ENCODE peak calls at places on chromosomes 3 and 15, in ten cellular contexts. X, K, E, Z, T, Y, A, F, N and S are unnamed samples.

GRCh38 chr15:40274350-40275274 is 8.3 kb downstream of the ANKRD63 start:
- DNase-seq in X (peak; percentile 96), K (peak; percentile 84), E (peak; percentile 85), Z (peak; percentile 88), T (peak; percentile 70), Y (peak; percentile 90), A (peak; percentile 87), F (peak; percentile 77), N (peak; percentile 91), S (peak; percentile 60)

GRCh38 chr3:120177907-120178306 is 83.7 kb upstream of the GSK3B start:
- DNase-seq in X (no peak), K (no peak), E (no peak), Z (peak; percentile 21), T (no peak), Y (no peak), A (peak; percentile 58), F (no peak), N (peak; percentile 18), S (no peak)

GRCh38 chr15:81887913-81888312 is 157.9 kb downstream of the MEX3B start:
- DNase-seq in X (no peak), K (no peak), E (no peak), Z (peak; percentile 44), T (peak; percentile 73), Y (no peak), A (no peak), F (no peak), N (peak; percentile 47), S (peak; percentile 54)

GRCh38 chr3:87674397-87675161 is 384.2 kb downstream of the CGGBP1 start:
- DNase-seq in X (no peak), K (no peak), E (no peak), Z (no peak), T (no peak), Y (no peak), A (no peak), F (no peak), N (no peak), S (no peak)

GRCh38 chr3:65883614-65884013 is 155.1 kb downstream of the MAGI1 start:
- DNase-seq in X (no peak), K (peak; percentile 41), E (no peak), Z (peak; percentile 23), T (no peak), Y (no peak), A (no peak), F (no peak), N (peak; percentile 42), S (no peak)

GRCh38 chr3:68306571-68306970 is 625.8 kb downstream of the TAFA4 start:
- DNase-seq in X (no peak), K (peak; percentile 15), E (no peak), Z (peak; percentile 3), T (no peak), Y (no peak), A (peak; percentile 32), F (no peak), N (no peak), S (no peak)

GRCh38 chr3:136989781-136990524 is 32.2 kb downstream of the IL20RB start:
- DNase-seq in X (no peak), K (no peak), E (no peak), Z (no peak), T (no peak), Y (no peak), A (no peak), F (no peak), N (no peak), S (no peak)

GRCh38 chr15:69014454-69014853 is at the start of gene NOX5:
- DNase-seq in X (no peak), K (no peak), E (no peak), Z (peak; percentile 67), T (no peak), Y (no peak), A (no peak), F (no peak), N (no peak), S (peak; percentile 67)

GRCh38 chr3:98979296-98979695 is 77.8 kb upstream of the DCBLD2 start:
- DNase-seq in X (no peak), K (no peak), E (no peak), Z (no peak), T (no peak), Y (no peak), A (no peak), F (no peak), N (no peak), S (no peak)

GRCh38 chr3:25783661-25784512 is 644 bp upstream of the NGLY1 start:
- DNase-seq in X (peak; percentile 95), K (peak; percentile 66), E (peak; percentile 65), Z (peak; percentile 31), T (peak; percentile 32), Y (no peak), A (peak; percentile 86), F (peak; percentile 67), N (peak; percentile 62), S (peak; percentile 44)

GRCh38 chr15:36599824-36600365 is 20.5 kb downstream of the CDIN1 start:
- DNase-seq in X (no peak), K (no peak), E (no peak), Z (no peak), T (no peak), Y (no peak), A (no peak), F (no peak), N (no peak), S (no peak)

GRCh38 chr15:101043011-101043410 is 123.9 kb downstream of the LRRK1 start:
- DNase-seq in X (peak; percentile 21), K (no peak), E (peak; percentile 10), Z (no peak), T (no peak), Y (no peak), A (peak; percentile 29), F (no peak), N (no peak), S (no peak)

DNA sequence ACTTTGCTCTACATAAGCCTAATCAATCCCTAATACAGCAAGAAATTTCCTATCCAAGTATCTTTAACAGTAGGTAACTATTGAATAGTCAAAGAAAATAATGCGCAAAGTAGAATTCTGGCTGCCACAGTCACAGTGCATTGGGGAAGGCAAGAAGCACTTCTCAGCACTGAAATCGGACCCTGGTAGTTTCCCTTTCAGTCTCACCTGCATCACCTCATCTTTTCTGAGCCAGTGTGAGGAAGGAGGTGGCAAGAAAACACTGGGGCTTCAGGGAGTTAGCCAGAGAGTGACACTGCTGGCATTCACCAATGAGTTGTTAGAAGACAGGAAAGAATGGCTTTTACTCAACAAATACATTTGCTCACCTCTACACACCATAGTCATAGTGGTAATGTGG is 8.3 kb downstream of the TRIM42 start:
- DNase-seq in X (no peak), K (no peak), E (no peak), Z (no peak), T (no peak), Y (no peak), A (no peak), F (no peak), N (no peak), S (no peak)
- H3K27ac ChIP-seq in X (no peak overlapping the region), K (no peak overlapping the region), E (no peak overlapping the region), Z (no peak overlapping the region), T (no peak overlapping the region), Y (no peak overlapping the region), A (no peak overlapping the region), F (no peak overlapping the region), N (no peak overlapping the region), S (no peak overlapping the region)

GRCh38 chr15:64009241-64009640 is 37.0 kb downstream of the DAPK2 start:
- DNase-seq in X (no peak), K (no peak), E (peak; percentile 47), Z (no peak), T (no peak), Y (no peak), A (no peak), F (peak; percentile 49), N (peak; percentile 49), S (peak; percentile 65)
- H3K27ac ChIP-seq in X (peak overlapping the region; percentile 43), K (no peak overlapping the region), E (peak overlapping the region; percentile 43), Z (peak overlapping the region; percentile 52), T (no peak overlapping the region), Y (peak overlapping the region; percentile 47), A (no peak overlapping the region), F (peak overlapping the region; percentile 66), N (no peak overlapping the region), S (peak overlapping the region; percentile 74)

DNA sequence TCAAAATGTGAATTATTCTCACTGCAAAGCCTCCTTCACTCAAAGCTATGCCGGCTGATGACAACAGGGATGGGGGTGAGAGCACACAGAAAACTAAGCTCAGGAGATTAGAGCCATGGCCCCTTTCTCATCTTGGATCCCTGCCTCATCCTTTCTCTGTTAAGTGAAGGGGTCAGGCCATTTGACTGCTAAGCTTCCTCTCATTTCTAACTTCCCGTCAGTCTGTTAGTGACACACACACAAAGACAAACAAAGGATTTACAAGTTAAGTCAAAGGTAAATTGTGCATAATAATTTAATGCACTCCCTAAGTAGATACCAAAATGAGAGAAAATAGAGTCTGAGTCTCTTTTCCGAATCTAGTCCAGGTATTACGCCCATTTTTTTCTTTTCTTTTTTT is 1.2 kb downstream of the SS18L2 start:
- DNase-seq in X (no peak), K (no peak), E (no peak), Z (peak; percentile 52), T (no peak), Y (no peak), A (no peak), F (no peak), N (no peak), S (no peak)
- H3K27ac ChIP-seq in X (peak overlapping the region; percentile 81), K (peak overlapping the region; percentile 84), E (peak overlapping the region; percentile 82), Z (peak overlapping the region; percentile 43), T (no peak overlapping the region), Y (peak overlapping the region; percentile 85), A (no peak overlapping the region), F (peak overlapping the region; percentile 59), N (no peak overlapping the region), S (peak overlapping the region; percentile 83)

DNA sequence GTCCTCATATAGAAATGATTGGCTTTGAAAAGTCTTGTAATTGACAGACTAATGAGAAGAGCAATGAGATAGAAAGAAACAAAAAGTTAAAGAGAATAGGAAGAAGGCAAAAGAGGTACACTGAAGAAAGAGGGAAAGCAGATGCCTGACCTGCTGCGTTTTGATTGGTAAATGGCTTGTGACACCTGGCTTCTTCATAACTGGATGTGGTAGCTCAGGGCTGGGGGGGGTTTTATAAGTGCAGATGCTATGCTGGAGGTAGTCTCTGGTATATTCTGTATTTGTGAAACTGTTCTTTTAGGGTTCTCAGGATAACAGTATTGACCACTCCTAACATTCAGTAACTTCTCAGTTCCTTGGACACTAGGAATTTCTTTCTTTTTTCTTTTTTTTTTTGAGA is 1.4 kb downstream of the STARD9 start:
- DNase-seq in X (no peak), K (no peak), E (no peak), Z (no peak), T (no peak), Y (no peak), A (no peak), F (no peak), N (no peak), S (no peak)
- H3K27ac ChIP-seq in X (no peak overlapping the region), K (no peak overlapping the region), E (no peak overlapping the region), Z (no peak overlapping the region), T (no peak overlapping the region), Y (no peak overlapping the region), A (no peak overlapping the region), F (no peak overlapping the region), N (no peak overlapping the region), S (no peak overlapping the region)